ENCODE peak calls at places on chromosomes 13 and 19, in ten cellular contexts. A, V, M, X, W, T, E, L, U and I are unnamed samples.

GRCh38 chr13:98509271-98510155 is 67.4 kb downstream of the STK24 start:
- DNase-seq in A (peak), V (peak), M (peak), X (peak), W (peak), T (no peak), E (no peak), L (no peak), U (peak), I (peak)

GRCh38 chr19:15812059-15812722 is 3.3 kb downstream of the OR10H1 start:
- DNase-seq in A (no peak), V (no peak), M (no peak), X (no peak), W (no peak), T (no peak), E (no peak), L (no peak), U (no peak), I (no peak)

GRCh38 chr13:99191900-99192399 is 8.7 kb upstream of the UBAC2 start:
- DNase-seq in A (no peak), V (peak), M (no peak), X (peak), W (peak), T (no peak), E (no peak), L (no peak), U (peak), I (peak)

GRCh38 chr19:903266-903797 is 9.7 kb downstream of the R3HDM4 start:
- DNase-seq in A (no peak), V (peak), M (no peak), X (no peak), W (no peak), T (no peak), E (no peak), L (no peak), U (no peak), I (no peak)

GRCh38 chr13:25874907-25875306 is 176.9 kb downstream of the SHISA2 start:
- DNase-seq in A (no peak), V (no peak), M (no peak), X (no peak), W (no peak), T (no peak), E (no peak), L (no peak), U (no peak), I (no peak)

GRCh38 chr13:22176968-22177545 is 506.2 kb downstream of the FGF9 start:
- DNase-seq in A (no peak), V (no peak), M (no peak), X (no peak), W (peak), T (no peak), E (no peak), L (no peak), U (no peak), I (no peak)

GRCh38 chr19:30783212-30783611 is 411.0 kb downstream of the ZNF536 start:
- DNase-seq in A (no peak), V (no peak), M (no peak), X (no peak), W (no peak), T (no peak), E (no peak), L (no peak), U (no peak), I (no peak)

GRCh38 chr19:6442087-6442688 is 8.6 kb upstream of the SLC25A41 start:
- DNase-seq in A (no peak), V (no peak), M (no peak), X (no peak), W (no peak), T (no peak), E (no peak), L (no peak), U (no peak), I (no peak)

GRCh38 chr19:50415661-50416033 is 3.1 kb upstream of the SPIB start:
- DNase-seq in A (no peak), V (no peak), M (no peak), X (no peak), W (no peak), T (no peak), E (no peak), L (no peak), U (peak), I (no peak)

GRCh38 chr19:47122359-47123335 is 8.0 kb upstream of the SAE1 start:
- DNase-seq in A (peak), V (peak), M (no peak), X (peak), W (no peak), T (no peak), E (no peak), L (no peak), U (no peak), I (no peak)
- TF ChIP-seq CTCF in A (no peak), V (no peak), M (no peak), X (no peak), W (no peak), T (no peak), E (no peak), L (no peak), U (no peak), I (no peak)

GRCh38 chr13:94776956-94777355 is 64.6 kb upstream of the SOX21 start:
- DNase-seq in A (peak), V (peak), M (no peak), X (peak), W (no peak), T (no peak), E (no peak), L (no peak), U (no peak), I (no peak)
- TF ChIP-seq CTCF in A (no peak), V (no peak), M (no peak), X (no peak), W (no peak), T (no peak), E (no peak), L (no peak), U (no peak), I (no peak)

GRCh38 chr13:89113744-89114143 is 1442.6 kb downstream of the SLITRK5 start:
- DNase-seq in A (no peak), V (no peak), M (no peak), X (no peak), W (no peak), T (no peak), E (no peak), L (no peak), U (no peak), I (no peak)

GRCh38 chr13:89115307-89115706 is 1444.1 kb downstream of the SLITRK5 start:
- DNase-seq in A (no peak), V (no peak), M (no peak), X (no peak), W (no peak), T (no peak), E (no peak), L (no peak), U (no peak), I (no peak)
- TF ChIP-seq CTCF in A (peak), V (peak), M (no peak), X (peak), W (no peak), T (peak), E (no peak), L (no peak), U (no peak), I (peak)

GRCh38 chr13:49395416-49396277 is 48.2 kb downstream of the CAB39L start:
- DNase-seq in A (no peak), V (no peak), M (no peak), X (peak), W (no peak), T (no peak), E (no peak), L (no peak), U (no peak), I (no peak)
- TF ChIP-seq CTCF in A (no peak), V (no peak), M (no peak), X (no peak), W (no peak), T (no peak), E (no peak), L (no peak), U (no peak), I (no peak)

GRCh38 chr19:34508540-34508939 is 27.0 kb downstream of the WTIP start:
- DNase-seq in A (no peak), V (no peak), M (no peak), X (no peak), W (no peak), T (peak), E (no peak), L (no peak), U (no peak), I (peak)
- TF ChIP-seq CTCF in A (no peak), V (no peak), M (no peak), X (no peak), W (no peak), T (no peak), E (no peak), L (no peak), U (no peak), I (no peak)

GRCh38 chr19:14023404-14024235 is 4.3 kb upstream of the RLN3 start:
- DNase-seq in A (peak), V (peak), M (peak), X (peak), W (no peak), T (no peak), E (no peak), L (no peak), U (peak), I (no peak)
- TF ChIP-seq CTCF in A (peak), V (peak), M (peak), X (peak), W (peak), T (peak), E (peak), L (no peak), U (peak), I (peak)

DNA sequence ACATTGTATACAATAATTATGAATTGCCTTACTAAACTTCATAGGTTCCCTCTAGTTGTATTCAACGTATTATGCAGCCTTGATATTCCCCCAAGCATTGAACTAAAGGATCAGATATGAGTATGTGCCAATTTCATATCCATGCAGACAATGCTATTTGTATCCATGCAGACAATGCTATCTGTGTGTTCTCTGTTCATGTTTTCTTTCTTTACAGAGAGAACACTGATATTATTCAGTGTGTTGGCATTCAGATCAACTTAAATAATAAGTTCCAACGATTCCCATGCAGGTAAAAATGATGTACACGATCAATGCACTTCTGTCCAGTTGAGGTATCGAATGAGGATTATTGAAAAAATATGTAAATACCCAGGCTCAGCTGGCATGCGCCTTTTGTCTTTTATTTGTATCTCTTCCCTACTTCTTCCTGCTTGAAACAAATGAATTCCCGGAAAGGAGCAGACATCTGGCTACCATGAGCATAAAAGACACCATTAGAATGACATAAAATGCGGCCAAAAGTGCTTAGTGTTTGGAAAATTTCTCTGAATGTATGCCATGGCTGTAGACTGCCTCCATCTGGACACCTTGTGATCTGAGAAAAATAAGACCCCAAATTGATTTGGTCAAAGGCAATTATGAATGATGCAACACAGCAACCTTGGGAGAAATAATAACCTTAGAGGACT is 731.5 kb downstream of the SLITRK1 start:
- DNase-seq in A (no peak), V (no peak), M (no peak), X (peak), W (no peak), T (no peak), E (no peak), L (no peak), U (no peak), I (no peak)
- TF ChIP-seq CTCF in A (no peak), V (no peak), M (no peak), X (no peak), W (no peak), T (peak), E (no peak), L (no peak), U (no peak), I (no peak)